ENCODE peak calls at places on chromosomes 3 and 15, in six cellular contexts. S is ecto neural progenitor cell; U is M059J; J is HTR-8/SVneo; I is stimulated activated CD8-positive, alpha-beta memory T cell treated with anti-CD3 and anti-CD28 coated beads, Interleukin-15, amount 100 ng/mL, for 4 hours; O is colonic mucosa. Q is an unnamed sample.

GRCh38 chr15:99249270-99249817 is at the start of gene TTC23:
- DNase-seq in U (peak; percentile 94), I (no peak), J (peak; percentile 81), S (peak; percentile 52), O (peak; percentile 72), Q (peak; percentile 47)

GRCh38 chr15:38559908-38560307 is 4.7 kb downstream of the RASGRP1 start:
- DNase-seq in I (no peak), U (no peak), O (no peak), S (no peak), J (no peak), Q (no peak)

GRCh38 chr3:110178965-110179364 is 841.6 kb upstream of the DPPA4 start:
- DNase-seq in I (no peak), J (no peak), S (no peak), O (no peak), U (peak; percentile 7), Q (peak; percentile 62)

GRCh38 chr3:175983369-175983768 is 1124.2 kb downstream of the NAALADL2 start:
- DNase-seq in I (no peak), U (peak; percentile 52), S (no peak), O (no peak), J (no peak), Q (peak; percentile 15)

GRCh38 chr3:162337630-162338029 is 841.0 kb downstream of the OTOL1 start:
- DNase-seq in U (peak; percentile 3), I (no peak), J (no peak), S (no peak), O (no peak), Q (no peak)

GRCh38 chr3:169591983-169592644 is 71.4 kb downstream of the MECOM start:
- DNase-seq in S (no peak), I (no peak), J (no peak), O (no peak), U (peak; percentile 49), Q (no peak)

GRCh38 chr3:4584537-4585249 is 91.5 kb downstream of the ITPR1 start:
- DNase-seq in S (no peak), J (no peak), U (peak; percentile 25), O (no peak), I (no peak), Q (no peak)

GRCh38 chr3:172139528-172140276 is 100.3 kb downstream of the FNDC3B start:
- DNase-seq in I (no peak), J (no peak), O (no peak), U (no peak), S (no peak), Q (no peak)

GRCh38 chr15:69885182-69886041 is 212.3 kb downstream of the TLE3 start:
- DNase-seq in S (peak; percentile 66), U (no peak), I (no peak), O (no peak), J (no peak), Q (no peak)

GRCh38 chr15:72998226-72998625 is 54.0 kb upstream of the NEO1 start:
- DNase-seq in O (no peak), J (no peak), U (no peak), I (no peak), S (no peak), Q (peak; percentile 17)

GRCh38 chr3:114194750-114195149 is 15.9 kb upstream of the DRD3 start:
- DNase-seq in I (no peak), O (no peak), S (no peak), U (peak; percentile 43), J (no peak), Q (no peak)

GRCh38 chr3:127226946-127227842 is 34.3 kb downstream of the PRR23E start:
- DNase-seq in I (no peak), U (peak; percentile 56), S (peak; percentile 83), O (no peak), J (peak; percentile 57), Q (no peak)

GRCh38 chr3:62758296-62759066 is 116.7 kb downstream of the CADPS start:
- DNase-seq in S (no peak), I (no peak), O (no peak), U (no peak), J (no peak), Q (no peak)

GRCh38 chr3:122794779-122795673 is at the start of gene SLC49A4:
- DNase-seq in I (peak; percentile 55), J (peak; percentile 83), O (peak; percentile 77), U (peak; percentile 85), S (peak; percentile 92), Q (peak; percentile 89)

GRCh38 chr3:86973440-86973839 is 17.5 kb downstream of the VGLL3 start:
- DNase-seq in U (peak; percentile 78), I (no peak), O (no peak), J (no peak), S (no peak), Q (peak; percentile 87)

GRCh38 chr15:100651253-100651652 is 48.9 kb downstream of the ASB7 start:
- DNase-seq in O (no peak), J (no peak), U (no peak), S (no peak), I (no peak), Q (no peak)